ENCODE peak calls at places on chromosome 13, in ten cellular contexts. V is fibroblast of lung, E is HepG2, B is SK-N-SH, W is GM23338, U is astrocyte, Z is GM23248, S is PC-3, M is neural progenitor cell, Q is trophoblast cell. A is an unnamed sample. For H3K79me2 and H3K4me1, the result is how much of the 10 kb centered on the place peaks cover.

GRCh38 chr13:50916701-50917184 is 7.2 kb downstream of the RNASEH2B start:
- DNase-seq in Z (no peak), V (no peak), S (no peak), Q (peak), B (no peak), E (no peak), W (no peak), M (no peak), U (no peak), A (no peak)

GRCh38 chr13:30186644-30187431 is 120.5 kb downstream of the KATNAL1 start:
- DNase-seq in S (no peak), U (peak), Z (no peak), Q (peak), M (peak), V (peak), B (no peak), W (peak), E (no peak), A (no peak)

GRCh38 chr13:106990594-106990993 is 422.7 kb upstream of the ARGLU1 start:
- DNase-seq in Q (peak), E (no peak), V (peak), Z (no peak), W (no peak), U (peak), M (no peak), B (no peak), S (no peak), A (no peak)

GRCh38 chr13:46179576-46180368 is 2.2 kb downstream of the LCP1 start:
- DNase-seq in M (no peak), V (no peak), B (no peak), S (no peak), U (no peak), Q (no peak), Z (no peak), W (no peak), E (no peak), A (no peak)

GRCh38 chr13:75566658-75567057 is 17.1 kb downstream of the UCHL3 start:
- DNase-seq in S (peak), W (peak), E (peak), M (no peak), V (peak), B (peak), Q (peak), U (peak), Z (peak), A (peak)

GRCh38 chr13:44013666-44014291 is 134.1 kb downstream of the LACC1 start:
- DNase-seq in M (no peak), U (peak), V (peak), S (peak), B (no peak), E (no peak), Z (peak), W (no peak), Q (no peak), A (peak)

GRCh38 chr13:50485979-50486935 is 357.2 kb downstream of the DLEU7 start:
- DNase-seq in E (no peak), U (peak), W (no peak), M (no peak), Z (peak), S (no peak), Q (peak), V (peak), B (peak), A (peak)

GRCh38 chr13:39349391-39349790 is 253.6 kb downstream of the LHFPL6 start:
- DNase-seq in B (no peak), Q (no peak), U (no peak), E (no peak), M (no peak), Z (no peak), V (peak), W (no peak), S (no peak), A (no peak)

GRCh38 chr13:43792456-43792855 is 5.7 kb upstream of the ENOX1 start:
- DNase-seq in W (no peak), Z (peak), S (peak), E (no peak), M (no peak), B (no peak), Q (no peak), V (peak), U (peak), A (no peak)

GRCh38 chr13:28501547-28501946 is 6.6 kb upstream of the FLT1 start:
- DNase-seq in U (no peak), E (no peak), M (no peak), V (no peak), Q (peak), Z (no peak), S (no peak), W (no peak), B (no peak), A (no peak)

GRCh38 chr13:101795025-101795424 is 342.6 kb downstream of the ITGBL1 start:
- DNase-seq in U (no peak), M (no peak), E (no peak), V (no peak), S (no peak), W (no peak), Q (no peak), Z (no peak), B (no peak), A (no peak)

GRCh38 chr13:52353116-52353718 is 52.8 kb downstream of the THSD1 start:
- DNase-seq in U (peak), S (no peak), B (no peak), V (peak), E (no peak), Z (peak), M (no peak), Q (no peak), W (no peak), A (no peak)

GRCh38 chr13:70967564-70967963 is 859.3 kb upstream of the KLHL1 start:
- DNase-seq in U (no peak), W (no peak), S (no peak), E (no peak), M (no peak), V (no peak), B (no peak), Q (no peak), Z (no peak), A (no peak)

DNA sequence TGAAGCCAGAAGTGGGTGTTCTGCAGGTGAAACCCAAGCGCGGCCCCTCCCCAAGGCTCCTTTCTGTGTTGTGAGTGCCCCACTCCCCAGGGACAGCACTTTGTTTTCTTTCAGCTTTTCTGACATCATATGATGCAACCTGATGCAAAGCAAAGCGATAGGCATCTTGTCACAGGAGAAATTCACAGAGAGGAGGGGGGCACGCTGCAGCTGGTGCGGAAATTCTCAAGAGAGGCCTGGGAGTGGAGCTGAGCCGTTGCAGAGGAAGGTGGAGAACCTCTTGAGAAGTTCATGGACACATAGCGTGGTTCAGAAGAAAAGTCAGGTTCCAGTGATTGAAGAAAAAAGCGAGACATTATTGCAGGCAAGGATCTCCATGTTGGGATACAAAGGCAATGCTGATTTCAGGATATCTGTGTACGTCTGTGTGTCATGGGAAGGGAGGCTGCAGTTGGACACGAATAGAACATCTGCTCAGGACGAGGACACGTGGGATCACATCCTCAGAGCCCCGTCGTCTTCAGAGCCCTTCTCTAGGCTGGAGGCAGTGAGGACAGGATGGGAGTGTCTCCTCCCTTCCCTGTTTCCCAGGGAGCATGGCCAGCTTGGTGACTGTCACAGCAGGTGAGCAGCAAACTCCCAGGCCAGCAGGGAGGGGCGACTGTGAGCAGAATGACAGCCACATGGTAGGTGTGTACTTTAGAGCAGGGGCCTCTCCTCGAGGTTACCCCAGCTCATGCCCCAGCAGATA is 79.2 kb downstream of the IRS2 start:
- DNase-seq in Z (no peak), Q (no peak), U (no peak), E (no peak), M (no peak), V (no peak), W (no peak), B (no peak), S (no peak), A (no peak)
- H3K79me2 ChIP-seq in Z (under half), Q (under half), U (under half), E (under half), M (under half), V (under half), W (under half), B (under half), S (under half), A (under half)

DNA sequence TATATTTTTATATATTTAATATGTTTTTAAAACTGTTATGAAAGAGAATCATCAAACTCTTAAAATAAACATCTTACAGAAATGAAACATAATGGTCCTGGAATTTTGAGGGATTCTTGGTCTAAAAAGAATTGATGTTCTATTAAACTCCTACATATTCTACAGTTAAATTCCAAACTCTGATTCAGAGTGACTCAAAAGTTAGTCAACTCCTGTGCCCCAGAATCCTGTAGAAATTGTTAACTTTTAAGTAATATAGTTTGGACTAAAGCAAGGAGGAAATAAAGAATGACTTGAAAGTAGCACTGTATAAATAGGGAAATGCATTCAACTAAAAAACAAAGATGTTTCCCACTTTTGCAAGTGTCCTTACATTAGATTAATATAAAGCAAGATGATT is 47.7 kb downstream of the FNDC3A start:
- DNase-seq in W (no peak), Z (peak), V (peak), B (no peak), Q (no peak), M (no peak), E (no peak), S (peak), U (peak), A (no peak)
- H3K4me2 ChIP-seq in W (no peak), Z (peak), V (no peak), B (no peak), Q (no peak), M (no peak), E (no peak), S (peak), U (peak), A (no peak)

GRCh38 chr13:97252735-97253134 is 30.6 kb downstream of the MBNL2 start:
- DNase-seq in S (no peak), B (no peak), E (no peak), U (no peak), M (no peak), W (no peak), Q (no peak), V (no peak), Z (no peak), A (no peak)

GRCh38 chr13:97256343-97256783 is 34.2 kb downstream of the MBNL2 start:
- DNase-seq in Q (peak), U (peak), E (peak), M (no peak), S (peak), B (no peak), Z (peak), V (peak), W (no peak), A (peak)

GRCh38 chr13:97253581-97254293 is 31.6 kb downstream of the MBNL2 start:
- DNase-seq in Z (no peak), V (no peak), M (no peak), U (no peak), E (no peak), S (no peak), W (no peak), B (no peak), Q (peak), A (no peak)

GRCh38 chr13:97255515-97255999 is 33.4 kb downstream of the MBNL2 start:
- DNase-seq in W (no peak), S (no peak), M (no peak), Q (peak), Z (no peak), U (no peak), V (peak), E (no peak), B (no peak), A (no peak)

GRCh38 chr13:97254809-97255208 is 32.7 kb downstream of the MBNL2 start:
- DNase-seq in U (peak), M (no peak), E (no peak), Z (peak), W (no peak), B (no peak), Q (no peak), V (peak), S (peak), A (no peak)
- H3K4me1 ChIP-seq in U (half or more), M (under half), E (half or more), Z (half or more), W (under half), B (under half), Q (under half), V (under half), S (half or more), A (half or more)

DNA sequence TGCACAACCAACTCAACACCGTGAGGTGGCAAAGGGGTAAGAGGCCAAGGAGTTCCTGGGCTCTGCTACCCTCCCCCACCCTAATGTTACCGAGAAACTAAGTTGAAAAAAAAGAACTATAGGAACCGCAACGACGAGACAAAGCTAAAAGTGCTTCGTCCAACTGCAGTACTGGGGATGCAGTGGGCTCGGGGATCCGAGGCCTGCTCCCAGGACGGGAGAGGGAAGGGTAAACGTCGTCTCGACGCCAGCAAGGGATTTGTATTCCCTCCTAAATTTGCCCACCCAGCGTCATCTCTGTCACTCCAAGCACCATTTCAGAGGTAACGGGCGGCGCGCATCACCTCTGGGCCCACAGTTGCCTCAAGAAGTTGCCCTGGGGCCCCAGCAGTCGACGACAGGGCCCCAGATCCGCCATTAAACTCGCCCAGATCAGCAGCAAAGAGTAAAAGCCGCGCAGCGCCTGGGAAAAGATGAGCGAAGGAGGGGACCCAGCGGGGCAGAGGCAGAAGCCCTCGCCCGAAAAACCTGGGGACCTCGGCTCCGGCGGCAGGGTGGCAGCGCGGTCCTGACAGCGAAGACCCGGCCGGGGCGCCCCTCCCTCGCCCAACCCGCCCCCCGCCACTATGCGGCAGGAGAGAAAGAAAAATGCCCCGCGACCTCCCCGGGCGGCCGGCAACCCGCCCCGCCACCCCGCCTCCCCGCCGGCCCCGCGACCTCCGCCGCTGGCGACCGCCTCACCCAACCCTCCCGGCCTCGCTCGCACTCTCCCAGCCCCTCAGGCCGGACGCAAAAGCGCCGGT is 737 bp downstream of the ZMYM5 start:
- DNase-seq in Q (peak), B (no peak), M (peak), E (no peak), W (peak), U (no peak), V (peak), Z (peak), S (peak), A (peak)
- H3K79me2 ChIP-seq in Q (under half), B (half or more), M (half or more), E (under half), W (under half), U (half or more), V (under half), Z (half or more), S (half or more), A (half or more)

A was measured in hepatocyte.